ENCODE peak calls at places on chromosomes 7 and 10, in seven cellular contexts. J, R, S, W, Q, M and D are unnamed samples.
A peak's percentile ranks its signal among the peaks of the same experiment; 100 is the strongest.

GRCh38 chr10:80186364-80187012 is 18.8 kb downstream of the ANXA11 start:
- DNase-seq in S (no peak), R (no peak), M (no peak), W (no peak), Q (peak; percentile 65), J (no peak), D (no peak)

GRCh38 chr7:75732764-75733630 is 5.7 kb downstream of the HIP1 start:
- DNase-seq in J (peak; percentile 91), R (peak; percentile 54), Q (no peak), W (peak; percentile 95), M (peak; percentile 59), S (peak; percentile 68), D (no peak)

GRCh38 chr10:11181996-11182395 is 164.3 kb downstream of the CELF2 start:
- DNase-seq in Q (peak; percentile 52), R (no peak), S (no peak), J (no peak), W (peak; percentile 44), M (peak; percentile 68), D (no peak)

GRCh38 chr10:43585046-43585445 is 10.6 kb upstream of the ZNF239 start:
- DNase-seq in R (no peak), S (no peak), Q (no peak), J (peak; percentile 64), M (no peak), W (no peak), D (no peak)

GRCh38 chr7:88758355-88759215 is 915 bp upstream of the ZNF804B start:
- DNase-seq in R (peak; percentile 2), J (no peak), S (no peak), Q (peak; percentile 20), M (no peak), W (peak; percentile 26), D (no peak)

GRCh38 chr7:28477041-28477442 is 64.7 kb downstream of the CREB5 start:
- DNase-seq in J (no peak), S (no peak), Q (no peak), M (no peak), R (no peak), W (no peak), D (no peak)

GRCh38 chr7:17026269-17026668 is 144.5 kb upstream of the AGR3 start:
- DNase-seq in J (no peak), S (no peak), R (no peak), W (no peak), Q (no peak), M (no peak), D (no peak)

GRCh38 chr10:96587255-96588059 is 645 bp upstream of the TM9SF3 start:
- DNase-seq in J (peak; percentile 83), M (peak; percentile 69), R (peak; percentile 80), Q (no peak), W (peak; percentile 84), S (peak; percentile 34), D (peak; percentile 52)

GRCh38 chr7:30988346-30989005 is 24.7 kb downstream of the GHRHR start:
- DNase-seq in R (peak; percentile 11), J (no peak), M (no peak), S (no peak), Q (peak; percentile 56), W (no peak), D (no peak)

GRCh38 chr10:102796407-102797176 is 40.6 kb downstream of the CYP17A1 start:
- DNase-seq in J (peak; percentile 41), S (no peak), M (peak; percentile 92), R (peak; percentile 73), Q (peak; percentile 86), W (peak; percentile 51), D (no peak)

GRCh38 chr7:85160223-85160622 is 26.6 kb downstream of the SEMA3D start:
- DNase-seq in W (peak; percentile 52), R (no peak), J (peak; percentile 68), M (no peak), Q (no peak), S (peak; percentile 49), D (no peak)

GRCh38 chr7:85162743-85163142 is 24.1 kb downstream of the SEMA3D start:
- DNase-seq in R (peak; percentile 40), Q (no peak), S (no peak), J (peak; percentile 13), M (no peak), W (peak; percentile 14), D (no peak)

GRCh38 chr7:85167636-85168035 is 19.2 kb downstream of the SEMA3D start:
- DNase-seq in W (no peak), R (peak; percentile 64), Q (no peak), S (no peak), M (no peak), J (no peak), D (no peak)

GRCh38 chr7:85165263-85165662 is 21.6 kb downstream of the SEMA3D start:
- DNase-seq in R (no peak), Q (no peak), J (no peak), M (no peak), W (no peak), S (no peak), D (no peak)
- TF ChIP-seq CTCF in R (no peak), Q (no peak), J (no peak), M (no peak), W (no peak), S (no peak), D (no peak)

DNA sequence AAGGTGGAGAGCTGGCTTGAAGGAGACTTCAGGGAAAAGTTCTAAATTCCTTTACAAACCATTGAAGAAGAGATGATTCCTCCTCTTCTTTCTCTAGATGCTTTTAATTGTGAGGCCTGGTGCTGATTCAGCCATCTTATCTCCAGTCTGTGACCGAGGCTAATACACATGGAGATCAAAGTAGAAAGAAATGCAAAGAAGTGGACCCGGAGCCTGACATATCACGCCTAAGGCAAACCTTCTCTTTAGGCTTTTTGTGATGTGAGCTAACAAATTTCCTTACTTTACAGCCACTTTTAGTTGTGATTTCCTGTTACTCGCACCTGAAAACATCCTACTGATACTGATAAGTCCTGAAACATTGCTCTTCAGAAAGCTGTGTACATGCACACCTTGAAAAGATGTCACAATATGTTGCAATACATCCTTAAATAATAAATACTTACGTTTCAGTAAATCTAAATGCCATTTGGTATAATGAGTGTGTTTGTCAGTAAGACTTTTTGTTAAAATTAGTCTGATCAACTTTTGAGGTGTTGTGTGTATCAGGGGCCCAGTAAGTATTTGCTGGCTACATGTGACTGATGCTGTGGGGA is 192.4 kb downstream of the BAMBI start:
- DNase-seq in S (no peak), R (no peak), M (no peak), Q (no peak), J (no peak), W (no peak), D (no peak)
- H3K4me3 ChIP-seq in S (no peak overlapping the region), R (no peak overlapping the region), M (no peak overlapping the region), Q (no peak overlapping the region), J (no peak overlapping the region), W (no peak overlapping the region), D (no peak overlapping the region)

GRCh38 chr7:36314491-36314890 is 75.2 kb upstream of the ANLN start:
- DNase-seq in M (no peak), R (no peak), J (no peak), W (no peak), S (no peak), Q (no peak), D (no peak)

GRCh38 chr7:36313607-36314006 is 76.1 kb upstream of the ANLN start:
- DNase-seq in R (no peak), J (no peak), W (no peak), S (no peak), M (no peak), Q (no peak), D (no peak)

GRCh38 chr7:36312064-36312914 is 77.4 kb upstream of the ANLN start:
- DNase-seq in Q (no peak), R (no peak), S (no peak), M (no peak), J (no peak), W (no peak), D (no peak)

GRCh38 chr7:36311539-36311938 is 78.1 kb upstream of the ANLN start:
- DNase-seq in J (no peak), W (no peak), Q (no peak), M (no peak), R (no peak), S (no peak), D (no peak)

DNA sequence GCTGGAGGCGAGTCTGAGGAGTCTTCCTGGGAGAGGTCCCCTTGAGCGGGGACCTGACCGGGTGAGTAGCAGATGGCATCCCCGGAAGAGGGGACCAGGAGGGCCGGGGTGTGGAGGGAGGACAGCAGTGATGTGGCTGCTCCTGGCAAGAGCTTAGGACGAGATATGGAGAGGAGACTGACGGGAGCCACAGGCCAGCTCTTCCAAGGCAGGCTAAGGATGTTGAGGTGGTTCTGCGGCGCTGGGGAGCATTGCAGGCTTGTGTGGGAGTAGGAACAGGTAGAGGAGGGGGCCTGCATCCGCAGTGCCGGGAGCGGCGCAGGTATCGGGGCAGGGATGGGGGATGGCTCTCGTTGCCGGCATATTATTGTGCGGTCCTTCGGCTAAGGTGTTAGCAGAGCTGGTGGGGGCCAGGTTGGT is 76.7 kb upstream of the ANLN start:
- DNase-seq in S (no peak), R (no peak), M (no peak), J (no peak), Q (no peak), W (no peak), D (no peak)
- TF ChIP-seq CTCF in S (no peak), R (no peak), M (no peak), J (no peak), Q (no peak), W (no peak), D (no peak)

GRCh38 chr10:21293518-21294356 is 231.7 kb downstream of the SKIDA1 start:
- DNase-seq in W (peak; percentile 61), R (peak; percentile 31), J (no peak), M (no peak), Q (no peak), S (no peak), D (no peak)
- H3K4me3 ChIP-seq in W (peak overlapping the region; percentile 0), R (no peak overlapping the region), J (no peak overlapping the region), M (no peak overlapping the region), Q (peak overlapping the region; percentile 47), S (no peak overlapping the region), D (no peak overlapping the region)

GRCh38 chr10:110498087-110498981 is 627 bp downstream of the DUSP5 start:
- DNase-seq in S (no peak), Q (peak; percentile 68), J (peak; percentile 48), W (peak; percentile 41), R (peak; percentile 70), M (peak; percentile 28), D (no peak)
- TF ChIP-seq CTCF in S (no peak), Q (no peak), J (no peak), W (no peak), R (no peak), M (no peak), D (no peak)

DNA sequence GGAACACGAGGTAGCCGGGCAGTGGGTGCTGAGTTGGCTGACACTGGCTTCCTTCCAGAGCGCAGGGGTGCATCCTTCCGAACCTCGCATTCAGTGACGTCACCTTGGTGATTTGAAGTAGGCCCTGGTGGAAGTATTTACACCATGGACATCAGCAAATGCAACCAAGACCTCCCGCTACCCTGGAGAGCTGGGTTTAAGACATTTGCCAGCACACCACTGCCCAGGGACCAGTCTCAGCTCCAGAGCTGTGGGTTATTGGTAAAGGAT is 106.4 kb upstream of the GPR26 start:
- DNase-seq in Q (no peak), S (no peak), R (no peak), J (no peak), W (no peak), M (no peak), D (no peak)
- H3K4me3 ChIP-seq in Q (no peak overlapping the region), S (no peak overlapping the region), R (no peak overlapping the region), J (no peak overlapping the region), W (no peak overlapping the region), M (no peak overlapping the region), D (no peak overlapping the region)